ENCODE peak calls at places on chromosome 14, in nine cellular contexts. One of them, this sample, is unnamed.

GRCh38 chr14:98695809-98696208 is 576.2 kb downstream of the BCL11B start:
- DNase-seq in testis: no peak
- DNase-seq in heart right ventricle: no peak
- DNase-seq in heart left ventricle: no peak
- DNase-seq in PC-3: no peak
- DNase-seq in fibroblast of mammary gland: no peak
- DNase-seq in upper lobe of right lung: no peak
- DNase-seq in ascending aorta: no peak
- DNase-seq in CD8-positive, alpha-beta T cell: no peak
- DNase-seq in this sample: no peak

GRCh38 chr14:33460119-33460518 is 490.8 kb downstream of the EGLN3 start:
- DNase-seq in fibroblast of mammary gland: no peak
- DNase-seq in upper lobe of right lung: no peak
- DNase-seq in heart right ventricle: no peak
- DNase-seq in heart left ventricle: no peak
- DNase-seq in ascending aorta: no peak
- DNase-seq in PC-3: no peak
- DNase-seq in testis: no peak
- DNase-seq in CD8-positive, alpha-beta T cell: no peak
- DNase-seq in this sample: peak; percentile 26

GRCh38 chr14:51396222-51396815 is 156.3 kb downstream of the TMX1 start:
- DNase-seq in ascending aorta: no peak
- DNase-seq in PC-3: peak; percentile 99
- DNase-seq in upper lobe of right lung: no peak
- DNase-seq in CD8-positive, alpha-beta T cell: no peak
- DNase-seq in heart left ventricle: peak; percentile 44
- DNase-seq in fibroblast of mammary gland: peak; percentile 98
- DNase-seq in testis: peak; percentile 42
- DNase-seq in heart right ventricle: peak; percentile 10
- DNase-seq in this sample: peak; percentile 89

GRCh38 chr14:77023001-77023996 is 5.2 kb downstream of the IRF2BPL start:
- DNase-seq in heart left ventricle: peak; percentile 46
- DNase-seq in upper lobe of right lung: no peak
- DNase-seq in testis: peak; percentile 53
- DNase-seq in fibroblast of mammary gland: no peak
- DNase-seq in ascending aorta: no peak
- DNase-seq in heart right ventricle: no peak
- DNase-seq in CD8-positive, alpha-beta T cell: no peak
- DNase-seq in PC-3: peak; percentile 61
- DNase-seq in this sample: peak; percentile 16

GRCh38 chr14:102507026-102507860 is 2.3 kb downstream of the ANKRD9 start:
- DNase-seq in ascending aorta: no peak
- DNase-seq in heart left ventricle: no peak
- DNase-seq in PC-3: no peak
- DNase-seq in fibroblast of mammary gland: no peak
- DNase-seq in testis: peak; percentile 85
- DNase-seq in CD8-positive, alpha-beta T cell: no peak
- DNase-seq in upper lobe of right lung: peak; percentile 62
- DNase-seq in heart right ventricle: no peak
- DNase-seq in this sample: no peak

GRCh38 chr14:67464856-67465255 is 23.7 kb downstream of the TMEM229B start:
- DNase-seq in fibroblast of mammary gland: no peak
- DNase-seq in PC-3: no peak
- DNase-seq in ascending aorta: no peak
- DNase-seq in heart left ventricle: no peak
- DNase-seq in heart right ventricle: no peak
- DNase-seq in testis: no peak
- DNase-seq in upper lobe of right lung: no peak
- DNase-seq in CD8-positive, alpha-beta T cell: no peak
- DNase-seq in this sample: no peak

GRCh38 chr14:34331728-34332623 is 130.1 kb downstream of the SPTSSA start:
- DNase-seq in fibroblast of mammary gland: peak; percentile 55
- DNase-seq in heart left ventricle: peak; percentile 68
- DNase-seq in upper lobe of right lung: peak; percentile 80
- DNase-seq in CD8-positive, alpha-beta T cell: peak; percentile 29
- DNase-seq in ascending aorta: no peak
- DNase-seq in heart right ventricle: peak; percentile 43
- DNase-seq in testis: peak; percentile 75
- DNase-seq in PC-3: peak; percentile 85
- DNase-seq in this sample: peak; percentile 56

GRCh38 chr14:92302481-92302880 is 20.5 kb upstream of the SLC24A4 start:
- DNase-seq in heart left ventricle: peak; percentile 36
- DNase-seq in upper lobe of right lung: no peak
- DNase-seq in PC-3: no peak
- DNase-seq in heart right ventricle: peak; percentile 32
- DNase-seq in fibroblast of mammary gland: no peak
- DNase-seq in testis: peak; percentile 30
- DNase-seq in ascending aorta: no peak
- DNase-seq in CD8-positive, alpha-beta T cell: no peak
- DNase-seq in this sample: no peak

GRCh38 chr14:102320033-102320660 is 601 bp downstream of the ZNF839 start:
- DNase-seq in upper lobe of right lung: peak; percentile 78
- DNase-seq in fibroblast of mammary gland: peak; percentile 58
- DNase-seq in testis: peak; percentile 37
- DNase-seq in PC-3: peak; percentile 32
- DNase-seq in heart left ventricle: peak; percentile 48
- DNase-seq in CD8-positive, alpha-beta T cell: no peak
- DNase-seq in heart right ventricle: peak; percentile 37
- DNase-seq in ascending aorta: peak; percentile 77
- DNase-seq in this sample: peak; percentile 54

GRCh38 chr14:56100556-56100955 is 17.7 kb upstream of the PELI2 start:
- DNase-seq in fibroblast of mammary gland: no peak
- DNase-seq in PC-3: no peak
- DNase-seq in CD8-positive, alpha-beta T cell: no peak
- DNase-seq in heart right ventricle: no peak
- DNase-seq in heart left ventricle: no peak
- DNase-seq in ascending aorta: no peak
- DNase-seq in testis: no peak
- DNase-seq in upper lobe of right lung: no peak
- DNase-seq in this sample: no peak

GRCh38 chr14:104743461-104744380 is 9.2 kb upstream of the SIVA1 start:
- DNase-seq in fibroblast of mammary gland: peak; percentile 23
- DNase-seq in PC-3: peak; percentile 60
- DNase-seq in testis: no peak
- DNase-seq in ascending aorta: no peak
- DNase-seq in upper lobe of right lung: no peak
- DNase-seq in heart left ventricle: peak; percentile 21
- DNase-seq in heart right ventricle: no peak
- DNase-seq in CD8-positive, alpha-beta T cell: no peak
- DNase-seq in this sample: no peak

GRCh38 chr14:54478621-54479215 is 10.1 kb downstream of the GMFB start:
- DNase-seq in CD8-positive, alpha-beta T cell: no peak
- DNase-seq in heart right ventricle: no peak
- DNase-seq in heart left ventricle: no peak
- DNase-seq in fibroblast of mammary gland: no peak
- DNase-seq in upper lobe of right lung: no peak
- DNase-seq in PC-3: no peak
- DNase-seq in ascending aorta: no peak
- DNase-seq in testis: no peak
- DNase-seq in this sample: peak; percentile 33

GRCh38 chr14:65846469-65846868 is 433.9 kb downstream of the FUT8 start:
- DNase-seq in testis: no peak
- DNase-seq in fibroblast of mammary gland: no peak
- DNase-seq in ascending aorta: no peak
- DNase-seq in upper lobe of right lung: no peak
- DNase-seq in CD8-positive, alpha-beta T cell: no peak
- DNase-seq in PC-3: no peak
- DNase-seq in heart left ventricle: no peak
- DNase-seq in heart right ventricle: no peak
- DNase-seq in this sample: no peak

GRCh38 chr14:78403278-78403815 is 233.2 kb downstream of the NRXN3 start:
- DNase-seq in PC-3: no peak
- DNase-seq in testis: no peak
- DNase-seq in heart left ventricle: no peak
- DNase-seq in CD8-positive, alpha-beta T cell: no peak
- DNase-seq in ascending aorta: no peak
- DNase-seq in fibroblast of mammary gland: peak; percentile 96
- DNase-seq in heart right ventricle: no peak
- DNase-seq in upper lobe of right lung: no peak
- DNase-seq in this sample: peak; percentile 44

GRCh38 chr14:61887628-61888027 is 125.4 kb downstream of the SNAPC1 start:
- DNase-seq in PC-3: peak; percentile 18
- DNase-seq in CD8-positive, alpha-beta T cell: no peak
- DNase-seq in ascending aorta: no peak
- DNase-seq in testis: no peak
- DNase-seq in heart left ventricle: no peak
- DNase-seq in heart right ventricle: no peak
- DNase-seq in fibroblast of mammary gland: no peak
- DNase-seq in upper lobe of right lung: no peak
- DNase-seq in this sample: no peak

GRCh38 chr14:58749066-58749669 is 111.4 kb downstream of the DACT1 start:
- DNase-seq in heart left ventricle: no peak
- DNase-seq in testis: no peak
- DNase-seq in CD8-positive, alpha-beta T cell: no peak
- DNase-seq in ascending aorta: peak; percentile 75
- DNase-seq in heart right ventricle: no peak
- DNase-seq in upper lobe of right lung: no peak
- DNase-seq in fibroblast of mammary gland: peak; percentile 95
- DNase-seq in PC-3: peak; percentile 100
- DNase-seq in this sample: peak; percentile 90

DNA sequence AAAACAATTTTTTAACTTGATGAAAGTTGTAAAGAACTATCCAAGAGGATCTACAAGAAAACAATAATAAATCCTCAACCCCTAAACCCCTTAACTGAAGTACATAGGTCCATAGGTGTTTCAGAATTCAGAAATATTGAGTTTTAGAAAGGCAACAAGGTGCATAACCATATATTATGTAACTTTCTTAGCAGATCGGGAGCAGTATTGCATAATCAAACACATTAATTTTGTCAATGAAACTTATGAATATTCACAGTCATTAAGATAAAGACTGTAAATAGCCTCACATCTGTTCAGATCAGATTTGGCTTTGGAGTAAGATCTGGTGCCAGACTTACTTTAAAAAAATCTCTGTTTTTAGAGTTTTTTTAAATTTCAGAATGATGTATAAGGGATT is 647.1 kb upstream of the FLRT2 start:
- DNase-seq in ascending aorta: no peak
- DNase-seq in upper lobe of right lung: no peak
- DNase-seq in heart left ventricle: no peak
- DNase-seq in CD8-positive, alpha-beta T cell: no peak
- DNase-seq in heart right ventricle: no peak
- DNase-seq in testis: no peak
- DNase-seq in PC-3: no peak
- DNase-seq in fibroblast of mammary gland: no peak
- DNase-seq in this sample: no peak
- H3K4me3 ChIP-seq in ascending aorta: no peak overlapping the region
- H3K4me3 ChIP-seq in upper lobe of right lung: no peak overlapping the region
- H3K4me3 ChIP-seq in heart left ventricle: no peak overlapping the region
- H3K4me3 ChIP-seq in CD8-positive, alpha-beta T cell: no peak overlapping the region
- H3K4me3 ChIP-seq in heart right ventricle: no peak overlapping the region
- H3K4me3 ChIP-seq in testis: no peak overlapping the region
- H3K4me3 ChIP-seq in PC-3: no peak overlapping the region
- H3K4me3 ChIP-seq in fibroblast of mammary gland: no peak overlapping the region
- H3K4me3 ChIP-seq in this sample: no peak overlapping the region

GRCh38 chr14:81537193-81537592 is 3.5 kb upstream of the SEL1L start:
- DNase-seq in upper lobe of right lung: no peak
- DNase-seq in CD8-positive, alpha-beta T cell: no peak
- DNase-seq in fibroblast of mammary gland: no peak
- DNase-seq in ascending aorta: no peak
- DNase-seq in heart left ventricle: no peak
- DNase-seq in PC-3: no peak
- DNase-seq in heart right ventricle: no peak
- DNase-seq in testis: no peak
- DNase-seq in this sample: no peak

GRCh38 chr14:81533536-81534343 is at the start of gene SEL1L:
- DNase-seq in PC-3: peak; percentile 99
- DNase-seq in upper lobe of right lung: peak; percentile 99
- DNase-seq in testis: peak; percentile 100
- DNase-seq in fibroblast of mammary gland: peak; percentile 99
- DNase-seq in heart left ventricle: peak; percentile 100
- DNase-seq in heart right ventricle: peak; percentile 100
- DNase-seq in ascending aorta: peak; percentile 100
- DNase-seq in CD8-positive, alpha-beta T cell: peak; percentile 100
- DNase-seq in this sample: peak; percentile 100

GRCh38 chr14:81534510-81535074 is 939 bp upstream of the SEL1L start:
- DNase-seq in heart left ventricle: no peak
- DNase-seq in CD8-positive, alpha-beta T cell: no peak
- DNase-seq in testis: no peak
- DNase-seq in fibroblast of mammary gland: no peak
- DNase-seq in heart right ventricle: no peak
- DNase-seq in upper lobe of right lung: no peak
- DNase-seq in PC-3: no peak
- DNase-seq in ascending aorta: no peak
- DNase-seq in this sample: no peak

GRCh38 chr14:81536125-81536771 is 2.6 kb upstream of the SEL1L start:
- DNase-seq in CD8-positive, alpha-beta T cell: no peak
- DNase-seq in ascending aorta: no peak
- DNase-seq in heart left ventricle: no peak
- DNase-seq in upper lobe of right lung: no peak
- DNase-seq in heart right ventricle: peak; percentile 74
- DNase-seq in fibroblast of mammary gland: peak; percentile 25
- DNase-seq in testis: no peak
- DNase-seq in PC-3: no peak
- DNase-seq in this sample: peak; percentile 50

GRCh38 chr14:81535399-81536124 is 1.9 kb upstream of the SEL1L start:
- DNase-seq in heart left ventricle: no peak
- DNase-seq in ascending aorta: no peak
- DNase-seq in fibroblast of mammary gland: no peak
- DNase-seq in testis: no peak
- DNase-seq in heart right ventricle: no peak
- DNase-seq in CD8-positive, alpha-beta T cell: no peak
- DNase-seq in upper lobe of right lung: no peak
- DNase-seq in PC-3: no peak
- DNase-seq in this sample: no peak
- TF ChIP-seq CTCF in heart left ventricle: no peak
- TF ChIP-seq CTCF in ascending aorta: no peak
- TF ChIP-seq CTCF in fibroblast of mammary gland: no peak
- TF ChIP-seq CTCF in testis: no peak
- TF ChIP-seq CTCF in heart right ventricle: no peak
- TF ChIP-seq CTCF in CD8-positive, alpha-beta T cell: no peak
- TF ChIP-seq CTCF in upper lobe of right lung: no peak
- TF ChIP-seq CTCF in PC-3: no peak
- TF ChIP-seq CTCF in this sample: no peak

DNA sequence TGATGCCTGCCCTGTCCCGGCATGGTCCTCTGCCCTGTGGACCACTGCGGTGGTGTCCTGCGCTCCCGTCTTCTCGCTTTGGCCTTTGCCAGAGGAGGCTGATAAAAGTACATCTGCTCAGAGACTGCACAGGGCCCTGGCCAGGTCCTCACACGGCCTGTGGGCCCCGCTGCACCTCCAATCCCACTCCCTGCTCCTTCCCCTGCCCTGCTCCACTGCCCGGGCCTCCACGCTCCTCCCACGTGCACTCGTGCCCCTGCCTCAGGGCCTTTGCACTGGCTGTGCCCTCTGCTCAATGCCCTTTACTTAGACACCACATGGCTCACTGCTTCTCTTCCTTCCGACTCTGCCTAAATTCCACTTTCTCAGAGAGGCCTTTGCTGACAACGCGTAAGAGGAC is 49.3 kb upstream of the BEGAIN start:
- DNase-seq in heart left ventricle: no peak
- DNase-seq in CD8-positive, alpha-beta T cell: no peak
- DNase-seq in upper lobe of right lung: no peak
- DNase-seq in PC-3: no peak
- DNase-seq in testis: no peak
- DNase-seq in fibroblast of mammary gland: no peak
- DNase-seq in heart right ventricle: no peak
- DNase-seq in ascending aorta: no peak
- DNase-seq in this sample: no peak
- H3K4me3 ChIP-seq in heart left ventricle: no peak overlapping the region
- H3K4me3 ChIP-seq in CD8-positive, alpha-beta T cell: no peak overlapping the region
- H3K4me3 ChIP-seq in upper lobe of right lung: no peak overlapping the region
- H3K4me3 ChIP-seq in PC-3: no peak overlapping the region
- H3K4me3 ChIP-seq in testis: no peak overlapping the region
- H3K4me3 ChIP-seq in fibroblast of mammary gland: no peak overlapping the region
- H3K4me3 ChIP-seq in heart right ventricle: no peak overlapping the region
- H3K4me3 ChIP-seq in ascending aorta: no peak overlapping the region
- H3K4me3 ChIP-seq in this sample: no peak overlapping the region

GRCh38 chr14:93332853-93333630 is at the start of gene BTBD7:
- DNase-seq in ascending aorta: peak; percentile 97
- DNase-seq in PC-3: peak; percentile 97
- DNase-seq in CD8-positive, alpha-beta T cell: peak; percentile 87
- DNase-seq in heart left ventricle: peak; percentile 97
- DNase-seq in fibroblast of mammary gland: peak; percentile 91
- DNase-seq in heart right ventricle: peak; percentile 95
- DNase-seq in upper lobe of right lung: peak; percentile 98
- DNase-seq in testis: peak; percentile 96
- DNase-seq in this sample: peak; percentile 94
- TF ChIP-seq CTCF in ascending aorta: no peak
- TF ChIP-seq CTCF in PC-3: peak; percentile 30
- TF ChIP-seq CTCF in CD8-positive, alpha-beta T cell: no peak
- TF ChIP-seq CTCF in heart left ventricle: no peak
- TF ChIP-seq CTCF in fibroblast of mammary gland: peak; percentile 20
- TF ChIP-seq CTCF in heart right ventricle: peak; percentile 51
- TF ChIP-seq CTCF in upper lobe of right lung: no peak
- TF ChIP-seq CTCF in testis: no peak
- TF ChIP-seq CTCF in this sample: peak; percentile 15